ENCODE peak calls at places on chromosomes 13 and 19, in eight cellular contexts. Y, U, V, D, R, Z, S and A are unnamed samples.

GRCh38 chr13:110301606-110302131 is 5.3 kb downstream of the COL4A1 start:
- DNase-seq in Y (peak), U (no peak), V (no peak), D (no peak), R (no peak), Z (peak), S (no peak), A (no peak)

GRCh38 chr13:47672982-47673670 is 327.9 kb downstream of the SUCLA2 start:
- DNase-seq in Y (peak), U (no peak), V (no peak), D (no peak), R (no peak), Z (no peak), S (no peak), A (no peak)

GRCh38 chr13:24313449-24313848 is 4.1 kb downstream of the C1QTNF9 start:
- DNase-seq in Y (no peak), U (no peak), V (no peak), D (no peak), R (no peak), Z (no peak), S (no peak), A (no peak)

GRCh38 chr13:111852701-111853100 is 214.2 kb upstream of the SOX1 start:
- DNase-seq in Y (no peak), U (no peak), V (no peak), D (no peak), R (no peak), Z (no peak), S (no peak), A (no peak)

GRCh38 chr19:13363954-13364353 is 142.3 kb downstream of the CACNA1A start:
- DNase-seq in Y (no peak), U (no peak), V (no peak), D (no peak), R (no peak), Z (no peak), S (no peak), A (no peak)

GRCh38 chr19:29318581-29318980 is 105.6 kb upstream of the UQCRFS1 start:
- DNase-seq in Y (no peak), U (no peak), V (no peak), D (no peak), R (no peak), Z (no peak), S (no peak), A (no peak)

GRCh38 chr13:41606646-41607045 is 149.3 kb downstream of the RGCC start:
- DNase-seq in Y (no peak), U (no peak), V (no peak), D (no peak), R (no peak), Z (no peak), S (no peak), A (no peak)

GRCh38 chr13:72745260-72745659 is 17.5 kb downstream of the BORA start:
- DNase-seq in Y (no peak), U (no peak), V (no peak), D (no peak), R (no peak), Z (no peak), S (no peak), A (no peak)

GRCh38 chr13:44075113-44075512 is 195.4 kb downstream of the LACC1 start:
- DNase-seq in Y (peak), U (no peak), V (no peak), D (no peak), R (no peak), Z (no peak), S (no peak), A (no peak)

GRCh38 chr19:1469936-1470863 is 8.8 kb downstream of the C19orf25 start:
- DNase-seq in Y (no peak), U (peak), V (no peak), D (no peak), R (peak), Z (no peak), S (peak), A (peak)

GRCh38 chr13:110617326-110618072 is 2.2 kb downstream of the NAXD start:
- DNase-seq in Y (peak), U (peak), V (no peak), D (no peak), R (no peak), Z (peak), S (no peak), A (no peak)